ENCODE peak calls at places on chromosomes 4 and X, in nine cellular contexts. U is stimulated activated CD4-positive, alpha-beta T cell treated with anti-CD3 and anti-CD28 coated beads, Interleukin-12 subunit alpha, Interleukin-12 subunit beta, amount 100 ng/mL, for 48 hours; P is nephron progenitor cell; T is HCEC 1CT; W is foreskin fibroblast; R is NCI-H524 treated with DMSO at 0.1 percent for 48 hours; V is EL; A is erythroblast; J is stomach. O is an unnamed sample.

GRCh38 chr4:89134775-89135319 is 23.5 kb downstream of the TIGD2 start:
- DNase-seq in U (no peak), P (no peak), T (peak), W (peak), R (no peak), V (peak), A (no peak), J (no peak), O (peak)

GRCh38 chr4:92864176-92864575 is 560.4 kb downstream of the GRID2 start:
- DNase-seq in U (no peak), P (no peak), T (no peak), W (no peak), R (no peak), V (no peak), A (no peak), J (no peak), O (no peak)

GRCh38 chr4:108619372-108620100 is 840 bp upstream of the RPL34 start:
- DNase-seq in U (no peak), P (no peak), T (no peak), W (no peak), R (no peak), V (no peak), A (peak), J (no peak), O (no peak)

GRCh38 chr4:107252621-107253020 is 216.5 kb upstream of the DKK2 start:
- DNase-seq in U (no peak), P (no peak), T (no peak), W (no peak), R (no peak), V (no peak), A (no peak), J (no peak), O (no peak)

GRCh38 chrX:100410083-100410590 is at the start of gene PCDH19:
- DNase-seq in U (peak), P (peak), T (no peak), W (peak), R (peak), V (peak), A (peak), J (peak), O (peak)

GRCh38 chr4:1862055-1862911 is 6.3 kb upstream of the LETM1 start:
- DNase-seq in U (no peak), P (peak), T (no peak), W (no peak), R (no peak), V (no peak), A (peak), J (no peak), O (no peak)

GRCh38 chrX:70289793-70290770 is at the start of the genes KIF4A and PDZD11:
- DNase-seq in U (peak), P (peak), T (peak), W (peak), R (peak), V (peak), A (peak), J (peak), O (peak)

GRCh38 chrX:114798902-114799301 is 215.0 kb downstream of the HTR2C start:
- DNase-seq in U (no peak), P (no peak), T (peak), W (peak), R (no peak), V (peak), A (no peak), J (no peak), O (peak)

GRCh38 chr4:184270808-184271413 is 53.2 kb upstream of the ENPP6 start:
- DNase-seq in U (no peak), P (no peak), T (no peak), W (no peak), R (no peak), V (no peak), A (no peak), J (no peak), O (no peak)

GRCh38 chr4:35124116-35124515 is 1120.2 kb downstream of the ARAP2 start:
- DNase-seq in U (no peak), P (no peak), T (peak), W (peak), R (no peak), V (peak), A (no peak), J (no peak), O (no peak)

GRCh38 chr4:74548561-74548960 is 103.6 kb downstream of the AREG start:
- DNase-seq in U (no peak), P (no peak), T (no peak), W (no peak), R (no peak), V (no peak), A (no peak), J (no peak), O (no peak)

O was measured in stromal cell of bone marrow.